ENCODE peak calls at places on chromosome 5, in ten cellular contexts. One of them, this sample, is unnamed.

GRCh38 chr5:138212828-138213160 is 329 bp downstream of the CDC23 start:
- DNase-seq in sigmoid colon: no peak
- DNase-seq in OCI-LY7: peak
- DNase-seq in epithelial cell of esophagus: peak
- DNase-seq in AG09319: no peak
- DNase-seq in endodermal cell: no peak
- DNase-seq in CD4-positive, alpha-beta T cell: no peak
- DNase-seq in foreskin fibroblast: no peak
- DNase-seq in CD8-positive, alpha-beta T cell: no peak
- DNase-seq in prostate gland: no peak
- DNase-seq in this sample: no peak

GRCh38 chr5:89686081-89686765 is 723.3 kb downstream of the CETN3 start:
- DNase-seq in prostate gland: no peak
- DNase-seq in epithelial cell of esophagus: no peak
- DNase-seq in CD4-positive, alpha-beta T cell: no peak
- DNase-seq in sigmoid colon: no peak
- DNase-seq in OCI-LY7: no peak
- DNase-seq in endodermal cell: no peak
- DNase-seq in CD8-positive, alpha-beta T cell: no peak
- DNase-seq in foreskin fibroblast: no peak
- DNase-seq in AG09319: no peak
- DNase-seq in this sample: no peak

GRCh38 chr5:152542741-152543140 is 137.7 kb upstream of the NMUR2 start:
- DNase-seq in foreskin fibroblast: peak
- DNase-seq in OCI-LY7: no peak
- DNase-seq in prostate gland: no peak
- DNase-seq in CD4-positive, alpha-beta T cell: no peak
- DNase-seq in endodermal cell: peak
- DNase-seq in sigmoid colon: no peak
- DNase-seq in epithelial cell of esophagus: peak
- DNase-seq in CD8-positive, alpha-beta T cell: no peak
- DNase-seq in AG09319: no peak
- DNase-seq in this sample: no peak

GRCh38 chr5:7877851-7878250 is 8.9 kb downstream of the MTRR start:
- DNase-seq in CD8-positive, alpha-beta T cell: no peak
- DNase-seq in endodermal cell: no peak
- DNase-seq in AG09319: no peak
- DNase-seq in sigmoid colon: no peak
- DNase-seq in prostate gland: no peak
- DNase-seq in CD4-positive, alpha-beta T cell: no peak
- DNase-seq in OCI-LY7: no peak
- DNase-seq in foreskin fibroblast: no peak
- DNase-seq in epithelial cell of esophagus: no peak
- DNase-seq in this sample: no peak

GRCh38 chr5:157215826-157216167 is 35.2 kb downstream of the ITK start:
- DNase-seq in foreskin fibroblast: no peak
- DNase-seq in CD4-positive, alpha-beta T cell: no peak
- DNase-seq in CD8-positive, alpha-beta T cell: no peak
- DNase-seq in sigmoid colon: no peak
- DNase-seq in endodermal cell: peak
- DNase-seq in OCI-LY7: no peak
- DNase-seq in epithelial cell of esophagus: no peak
- DNase-seq in prostate gland: no peak
- DNase-seq in AG09319: no peak
- DNase-seq in this sample: no peak

GRCh38 chr5:107519900-107520354 is 150.8 kb downstream of the EFNA5 start:
- DNase-seq in CD8-positive, alpha-beta T cell: no peak
- DNase-seq in foreskin fibroblast: peak
- DNase-seq in OCI-LY7: peak
- DNase-seq in prostate gland: no peak
- DNase-seq in AG09319: no peak
- DNase-seq in CD4-positive, alpha-beta T cell: no peak
- DNase-seq in sigmoid colon: no peak
- DNase-seq in endodermal cell: no peak
- DNase-seq in epithelial cell of esophagus: peak
- DNase-seq in this sample: peak

GRCh38 chr5:59380350-59380951 is 513.1 kb downstream of the PDE4D start:
- DNase-seq in AG09319: peak
- DNase-seq in prostate gland: peak
- DNase-seq in CD4-positive, alpha-beta T cell: no peak
- DNase-seq in endodermal cell: no peak
- DNase-seq in epithelial cell of esophagus: peak
- DNase-seq in foreskin fibroblast: peak
- DNase-seq in sigmoid colon: no peak
- DNase-seq in CD8-positive, alpha-beta T cell: no peak
- DNase-seq in OCI-LY7: peak
- DNase-seq in this sample: peak

GRCh38 chr5:140672455-140673186 is 755 bp downstream of the DND1 start:
- DNase-seq in sigmoid colon: no peak
- DNase-seq in foreskin fibroblast: no peak
- DNase-seq in prostate gland: no peak
- DNase-seq in AG09319: no peak
- DNase-seq in CD8-positive, alpha-beta T cell: no peak
- DNase-seq in endodermal cell: peak
- DNase-seq in CD4-positive, alpha-beta T cell: no peak
- DNase-seq in OCI-LY7: no peak
- DNase-seq in epithelial cell of esophagus: no peak
- DNase-seq in this sample: no peak

GRCh38 chr5:90293931-90294330 is 115.6 kb downstream of the CETN3 start:
- DNase-seq in CD4-positive, alpha-beta T cell: no peak
- DNase-seq in prostate gland: no peak
- DNase-seq in sigmoid colon: no peak
- DNase-seq in endodermal cell: peak
- DNase-seq in AG09319: no peak
- DNase-seq in epithelial cell of esophagus: peak
- DNase-seq in foreskin fibroblast: peak
- DNase-seq in OCI-LY7: no peak
- DNase-seq in CD8-positive, alpha-beta T cell: no peak
- DNase-seq in this sample: no peak

GRCh38 chr5:40557486-40557885 is 122.2 kb upstream of the PTGER4 start:
- DNase-seq in endodermal cell: no peak
- DNase-seq in AG09319: no peak
- DNase-seq in CD8-positive, alpha-beta T cell: no peak
- DNase-seq in OCI-LY7: no peak
- DNase-seq in sigmoid colon: no peak
- DNase-seq in CD4-positive, alpha-beta T cell: no peak
- DNase-seq in epithelial cell of esophagus: no peak
- DNase-seq in prostate gland: no peak
- DNase-seq in foreskin fibroblast: peak
- DNase-seq in this sample: no peak

GRCh38 chr5:54469655-54470054 is 14.2 kb downstream of the HSPB3 start:
- DNase-seq in OCI-LY7: peak
- DNase-seq in sigmoid colon: no peak
- DNase-seq in CD4-positive, alpha-beta T cell: no peak
- DNase-seq in prostate gland: no peak
- DNase-seq in AG09319: no peak
- DNase-seq in CD8-positive, alpha-beta T cell: no peak
- DNase-seq in epithelial cell of esophagus: no peak
- DNase-seq in foreskin fibroblast: no peak
- DNase-seq in endodermal cell: no peak
- DNase-seq in this sample: no peak

GRCh38 chr5:139167052-139167451 is 31.1 kb downstream of the SIL1 start:
- DNase-seq in epithelial cell of esophagus: no peak
- DNase-seq in CD8-positive, alpha-beta T cell: no peak
- DNase-seq in OCI-LY7: no peak
- DNase-seq in endodermal cell: no peak
- DNase-seq in sigmoid colon: no peak
- DNase-seq in prostate gland: no peak
- DNase-seq in AG09319: no peak
- DNase-seq in foreskin fibroblast: no peak
- DNase-seq in CD4-positive, alpha-beta T cell: no peak
- DNase-seq in this sample: no peak

DNA sequence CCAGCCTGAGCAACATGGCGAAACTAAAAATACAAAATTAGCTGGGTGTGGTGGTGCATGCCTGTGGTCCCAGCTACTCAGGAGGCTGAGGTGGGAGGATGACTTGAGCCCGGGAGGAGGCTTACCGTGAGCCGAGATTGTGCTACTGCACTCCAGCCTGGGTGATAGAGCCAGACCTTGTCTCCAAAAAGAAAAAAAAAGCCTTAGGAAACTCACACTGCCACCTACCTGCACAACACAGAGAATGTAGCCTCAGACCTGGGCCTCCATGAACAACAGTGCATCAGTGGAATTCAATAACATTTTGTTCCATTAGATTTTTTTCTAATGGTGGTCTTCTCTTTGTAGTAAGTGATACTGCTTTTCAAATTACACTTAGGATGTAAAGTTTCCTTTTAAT is 63.8 kb upstream of the RARS1 start:
- DNase-seq in OCI-LY7: no peak
- DNase-seq in epithelial cell of esophagus: peak
- DNase-seq in endodermal cell: peak
- DNase-seq in sigmoid colon: no peak
- DNase-seq in CD8-positive, alpha-beta T cell: no peak
- DNase-seq in CD4-positive, alpha-beta T cell: no peak
- DNase-seq in prostate gland: no peak
- DNase-seq in foreskin fibroblast: no peak
- DNase-seq in AG09319: no peak
- DNase-seq in this sample: no peak
- TF ChIP-seq CTCF in OCI-LY7: peak
- TF ChIP-seq CTCF in epithelial cell of esophagus: peak
- TF ChIP-seq CTCF in endodermal cell: peak
- TF ChIP-seq CTCF in sigmoid colon: no peak
- TF ChIP-seq CTCF in CD8-positive, alpha-beta T cell: no peak
- TF ChIP-seq CTCF in CD4-positive, alpha-beta T cell: no peak
- TF ChIP-seq CTCF in prostate gland: peak
- TF ChIP-seq CTCF in foreskin fibroblast: no peak
- TF ChIP-seq CTCF in AG09319: no peak
- TF ChIP-seq CTCF in this sample: no peak

GRCh38 chr5:57717555-57717954 is 234.9 kb upstream of the ACTBL2 start:
- DNase-seq in endodermal cell: no peak
- DNase-seq in prostate gland: no peak
- DNase-seq in OCI-LY7: no peak
- DNase-seq in CD4-positive, alpha-beta T cell: no peak
- DNase-seq in CD8-positive, alpha-beta T cell: no peak
- DNase-seq in epithelial cell of esophagus: no peak
- DNase-seq in sigmoid colon: no peak
- DNase-seq in AG09319: no peak
- DNase-seq in foreskin fibroblast: no peak
- DNase-seq in this sample: no peak

GRCh38 chr5:57718155-57718554 is 235.5 kb upstream of the ACTBL2 start:
- DNase-seq in CD8-positive, alpha-beta T cell: no peak
- DNase-seq in OCI-LY7: no peak
- DNase-seq in endodermal cell: no peak
- DNase-seq in CD4-positive, alpha-beta T cell: no peak
- DNase-seq in sigmoid colon: no peak
- DNase-seq in AG09319: peak
- DNase-seq in foreskin fibroblast: peak
- DNase-seq in prostate gland: no peak
- DNase-seq in epithelial cell of esophagus: peak
- DNase-seq in this sample: no peak

GRCh38 chr5:57716661-57717060 is 234.1 kb upstream of the ACTBL2 start:
- DNase-seq in foreskin fibroblast: no peak
- DNase-seq in CD4-positive, alpha-beta T cell: no peak
- DNase-seq in OCI-LY7: no peak
- DNase-seq in CD8-positive, alpha-beta T cell: no peak
- DNase-seq in prostate gland: no peak
- DNase-seq in endodermal cell: no peak
- DNase-seq in AG09319: no peak
- DNase-seq in sigmoid colon: no peak
- DNase-seq in epithelial cell of esophagus: no peak
- DNase-seq in this sample: no peak

GRCh38 chr5:57720656-57721055 is 238.0 kb upstream of the ACTBL2 start:
- DNase-seq in foreskin fibroblast: no peak
- DNase-seq in epithelial cell of esophagus: no peak
- DNase-seq in prostate gland: no peak
- DNase-seq in endodermal cell: no peak
- DNase-seq in sigmoid colon: no peak
- DNase-seq in CD4-positive, alpha-beta T cell: no peak
- DNase-seq in CD8-positive, alpha-beta T cell: no peak
- DNase-seq in OCI-LY7: no peak
- DNase-seq in AG09319: no peak
- DNase-seq in this sample: no peak

GRCh38 chr5:57719216-57719615 is 236.6 kb upstream of the ACTBL2 start:
- DNase-seq in AG09319: no peak
- DNase-seq in CD4-positive, alpha-beta T cell: no peak
- DNase-seq in sigmoid colon: no peak
- DNase-seq in epithelial cell of esophagus: no peak
- DNase-seq in endodermal cell: no peak
- DNase-seq in prostate gland: no peak
- DNase-seq in OCI-LY7: no peak
- DNase-seq in CD8-positive, alpha-beta T cell: no peak
- DNase-seq in foreskin fibroblast: no peak
- DNase-seq in this sample: no peak
- TF ChIP-seq CTCF in AG09319: no peak
- TF ChIP-seq CTCF in CD4-positive, alpha-beta T cell: no peak
- TF ChIP-seq CTCF in sigmoid colon: no peak
- TF ChIP-seq CTCF in epithelial cell of esophagus: no peak
- TF ChIP-seq CTCF in endodermal cell: no peak
- TF ChIP-seq CTCF in prostate gland: no peak
- TF ChIP-seq CTCF in OCI-LY7: no peak
- TF ChIP-seq CTCF in CD8-positive, alpha-beta T cell: no peak
- TF ChIP-seq CTCF in foreskin fibroblast: no peak
- TF ChIP-seq CTCF in this sample: no peak

GRCh38 chr5:35436441-35437057 is 181.1 kb upstream of the SPEF2 start:
- DNase-seq in CD4-positive, alpha-beta T cell: no peak
- DNase-seq in AG09319: peak
- DNase-seq in prostate gland: peak
- DNase-seq in sigmoid colon: no peak
- DNase-seq in CD8-positive, alpha-beta T cell: no peak
- DNase-seq in epithelial cell of esophagus: peak
- DNase-seq in OCI-LY7: peak
- DNase-seq in endodermal cell: no peak
- DNase-seq in foreskin fibroblast: no peak
- DNase-seq in this sample: no peak
- TF ChIP-seq CTCF in CD4-positive, alpha-beta T cell: no peak
- TF ChIP-seq CTCF in AG09319: peak
- TF ChIP-seq CTCF in prostate gland: peak
- TF ChIP-seq CTCF in sigmoid colon: no peak
- TF ChIP-seq CTCF in CD8-positive, alpha-beta T cell: no peak
- TF ChIP-seq CTCF in epithelial cell of esophagus: peak
- TF ChIP-seq CTCF in OCI-LY7: peak
- TF ChIP-seq CTCF in endodermal cell: peak
- TF ChIP-seq CTCF in foreskin fibroblast: peak
- TF ChIP-seq CTCF in this sample: peak

GRCh38 chr5:35960328-35960727 is 21.9 kb upstream of the CAPSL start:
- DNase-seq in foreskin fibroblast: no peak
- DNase-seq in CD8-positive, alpha-beta T cell: no peak
- DNase-seq in CD4-positive, alpha-beta T cell: no peak
- DNase-seq in endodermal cell: no peak
- DNase-seq in sigmoid colon: no peak
- DNase-seq in epithelial cell of esophagus: no peak
- DNase-seq in OCI-LY7: no peak
- DNase-seq in prostate gland: no peak
- DNase-seq in AG09319: no peak
- DNase-seq in this sample: no peak

DNA sequence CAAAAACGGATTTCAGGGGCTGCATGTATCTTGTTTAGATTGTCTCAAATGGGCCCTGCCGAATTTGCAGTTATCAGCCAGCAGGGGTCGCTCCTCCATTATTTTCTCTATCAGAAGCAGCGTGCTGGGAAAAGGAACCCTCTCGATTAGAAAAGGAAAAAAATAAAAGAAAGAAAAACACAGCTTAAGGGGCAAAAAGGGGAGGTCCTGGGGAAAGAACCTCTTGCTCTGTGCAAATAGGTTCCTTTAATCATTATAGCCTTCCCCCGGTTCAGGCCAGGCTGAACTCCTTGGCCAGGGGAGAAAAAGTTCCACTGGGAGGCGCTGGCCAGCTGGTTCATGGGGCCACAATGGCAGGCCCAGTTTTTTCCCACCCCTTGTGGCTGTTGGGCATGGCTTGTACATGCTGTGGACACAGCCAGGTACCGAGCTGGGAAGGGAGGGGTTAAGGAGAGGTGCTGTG is 25.0 kb upstream of the CAPSL start:
- DNase-seq in epithelial cell of esophagus: peak
- DNase-seq in foreskin fibroblast: peak
- DNase-seq in CD8-positive, alpha-beta T cell: no peak
- DNase-seq in CD4-positive, alpha-beta T cell: no peak
- DNase-seq in prostate gland: no peak
- DNase-seq in endodermal cell: peak
- DNase-seq in OCI-LY7: peak
- DNase-seq in sigmoid colon: no peak
- DNase-seq in AG09319: no peak
- DNase-seq in this sample: no peak
- TF ChIP-seq CTCF in epithelial cell of esophagus: peak
- TF ChIP-seq CTCF in foreskin fibroblast: peak
- TF ChIP-seq CTCF in CD8-positive, alpha-beta T cell: no peak
- TF ChIP-seq CTCF in CD4-positive, alpha-beta T cell: no peak
- TF ChIP-seq CTCF in prostate gland: peak
- TF ChIP-seq CTCF in endodermal cell: peak
- TF ChIP-seq CTCF in OCI-LY7: peak
- TF ChIP-seq CTCF in sigmoid colon: no peak
- TF ChIP-seq CTCF in AG09319: peak
- TF ChIP-seq CTCF in this sample: peak

This sample was measured in HFF-Myc.